ENCODE peak calls at places on chromosomes 3 and 15, in eight cellular contexts. P, J, D, I, F, Y, X and Z are unnamed samples.
A peak's percentile ranks its signal among the peaks of the same experiment; 100 is the strongest.

GRCh38 chr15:67104453-67104852 is 39.1 kb downstream of the SMAD3 start:
- DNase-seq in P (no peak), J (no peak), D (no peak), I (no peak), F (no peak), Y (no peak), X (no peak), Z (no peak)

GRCh38 chr15:68644088-68644904 is 65.5 kb downstream of the CORO2B start:
- DNase-seq in P (peak; percentile 71), J (no peak), D (no peak), I (no peak), F (peak; percentile 55), Y (no peak), X (no peak), Z (peak; percentile 26)

GRCh38 chr3:18841422-18842343 is 306.6 kb upstream of the KCNH8 start:
- DNase-seq in P (no peak), J (no peak), D (no peak), I (no peak), F (no peak), Y (no peak), X (no peak), Z (no peak)

GRCh38 chr3:69881756-69882428 is 117.6 kb upstream of the SAMMSON start:
- DNase-seq in P (no peak), J (no peak), D (no peak), I (no peak), F (no peak), Y (no peak), X (no peak), Z (no peak)

GRCh38 chr3:131216801-131217200 is 164.8 kb upstream of the NUDT16 start:
- DNase-seq in P (peak; percentile 36), J (no peak), D (no peak), I (no peak), F (no peak), Y (no peak), X (peak; percentile 79), Z (peak; percentile 42)

GRCh38 chr3:7630925-7631324 is 770.0 kb downstream of the GRM7 start:
- DNase-seq in P (no peak), J (peak; percentile 33), D (no peak), I (no peak), F (peak; percentile 67), Y (peak; percentile 7), X (no peak), Z (no peak)

GRCh38 chr15:43285609-43286037 is 18.9 kb upstream of the TGM5 start:
- DNase-seq in P (peak; percentile 70), J (no peak), D (peak; percentile 91), I (peak; percentile 65), F (no peak), Y (peak; percentile 39), X (peak; percentile 77), Z (peak; percentile 49)

GRCh38 chr3:70861234-70861633 is 548.8 kb upstream of the MDFIC2 start:
- DNase-seq in P (no peak), J (no peak), D (no peak), I (no peak), F (no peak), Y (no peak), X (no peak), Z (no peak)

GRCh38 chr15:24955549-24955929 is 752 bp downstream of the SNRPN start:
- DNase-seq in P (no peak), J (no peak), D (no peak), I (no peak), F (peak; percentile 65), Y (no peak), X (no peak), Z (no peak)

DNA sequence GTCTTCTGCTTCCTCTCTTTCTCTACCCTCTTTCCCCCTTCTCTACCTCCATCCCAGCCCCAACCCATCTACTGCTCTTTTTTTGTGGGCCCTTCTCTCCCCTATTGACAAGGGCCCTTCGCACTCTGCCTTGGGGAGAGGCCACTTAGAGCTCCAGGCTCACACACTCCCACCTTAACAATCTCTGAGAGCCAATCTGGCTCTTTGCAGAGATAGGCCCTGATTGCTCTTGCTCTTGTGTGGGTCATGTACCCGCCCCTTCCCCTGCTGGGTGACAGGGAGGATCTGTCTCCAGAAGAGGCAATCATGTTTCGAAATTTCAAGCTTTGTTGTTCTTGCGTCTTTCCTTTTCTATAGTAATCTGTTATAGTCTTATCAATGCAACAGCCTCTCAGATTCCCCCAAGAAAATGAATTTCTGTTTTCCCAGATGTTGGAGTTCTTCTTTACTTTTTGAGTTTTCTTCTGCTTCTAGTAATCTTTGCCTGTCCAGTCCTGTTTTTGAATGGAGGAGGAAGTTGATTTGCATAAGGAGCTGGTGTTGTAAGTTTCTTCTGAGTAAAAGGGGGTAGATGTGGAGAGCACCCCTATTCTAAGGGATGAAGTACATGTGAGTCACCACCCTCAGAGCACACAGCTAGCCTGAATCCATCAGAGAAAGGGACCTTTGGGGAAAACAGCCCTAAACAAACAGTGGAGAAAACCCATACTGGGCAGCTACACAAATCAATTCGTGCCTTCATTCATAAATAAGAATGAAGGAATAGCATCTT is 34.7 kb downstream of the ACAA1 start:
- DNase-seq in P (no peak), J (no peak), D (no peak), I (no peak), F (no peak), Y (no peak), X (peak; percentile 50), Z (no peak)
- TF ChIP-seq POLR2A in P (no peak), J (no peak), D (no peak), I (no peak), F (no peak), Y (no peak), X (no peak), Z (no peak)

GRCh38 chr3:98188553-98188952 is 22.1 kb downstream of the OR5H15 start:
- DNase-seq in P (peak; percentile 7), J (no peak), D (no peak), I (no peak), F (no peak), Y (no peak), X (peak; percentile 52), Z (no peak)

GRCh38 chr3:98182196-98182595 is 15.7 kb downstream of the OR5H15 start:
- DNase-seq in P (no peak), J (no peak), D (no peak), I (no peak), F (no peak), Y (no peak), X (no peak), Z (no peak)

GRCh38 chr3:98180311-98180710 is 13.8 kb downstream of the OR5H15 start:
- DNase-seq in P (no peak), J (no peak), D (no peak), I (no peak), F (no peak), Y (no peak), X (no peak), Z (no peak)

GRCh38 chr3:98185180-98185579 is 18.7 kb downstream of the OR5H15 start:
- DNase-seq in P (peak; percentile 2), J (no peak), D (no peak), I (no peak), F (no peak), Y (no peak), X (no peak), Z (no peak)
- TF ChIP-seq POLR2A in P (no peak), J (no peak), D (no peak), I (no peak), F (no peak), Y (no peak), X (no peak), Z (no peak)

GRCh38 chr3:58236527-58237237 is 910 bp upstream of the ABHD6 start:
- DNase-seq in P (no peak), J (peak; percentile 29), D (no peak), I (no peak), F (peak; percentile 74), Y (peak; percentile 45), X (no peak), Z (no peak)

GRCh38 chr3:58235970-58236369 is 1.6 kb upstream of the ABHD6 start:
- DNase-seq in P (no peak), J (no peak), D (no peak), I (no peak), F (no peak), Y (no peak), X (no peak), Z (no peak)

GRCh38 chr3:58238830-58239229 is 1.2 kb downstream of the ABHD6 start:
- DNase-seq in P (no peak), J (no peak), D (no peak), I (no peak), F (no peak), Y (no peak), X (no peak), Z (no peak)

GRCh38 chr3:58237940-58238681 is 519 bp downstream of the ABHD6 start:
- DNase-seq in P (no peak), J (peak; percentile 76), D (peak; percentile 44), I (peak; percentile 47), F (peak; percentile 88), Y (peak; percentile 72), X (peak; percentile 37), Z (peak; percentile 75)

GRCh38 chr3:58237238-58237939 is at the start of gene ABHD6:
- DNase-seq in P (peak; percentile 61), J (peak; percentile 81), D (peak; percentile 65), I (peak; percentile 58), F (peak; percentile 89), Y (peak; percentile 82), X (peak; percentile 74), Z (peak; percentile 75)
- TF ChIP-seq POLR2A in P (peak; percentile 24), J (peak; percentile 57), D (peak; percentile 37), I (no peak), F (peak; percentile 17), Y (no peak), X (no peak), Z (peak; percentile 34)

GRCh38 chr3:112685956-112686355 is 45.0 kb upstream of the CCDC80 start:
- DNase-seq in P (no peak), J (no peak), D (no peak), I (no peak), F (no peak), Y (no peak), X (no peak), Z (no peak)
- TF ChIP-seq POLR2A in P (no peak), J (no peak), D (no peak), I (no peak), F (no peak), Y (no peak), X (no peak), Z (no peak)

GRCh38 chr3:129448187-129448895 is 8.3 kb downstream of the IFT122 start:
- DNase-seq in P (no peak), J (no peak), D (no peak), I (no peak), F (no peak), Y (no peak), X (no peak), Z (no peak)
- TF ChIP-seq POLR2A in P (no peak), J (no peak), D (no peak), I (no peak), F (no peak), Y (no peak), X (no peak), Z (no peak)

DNA sequence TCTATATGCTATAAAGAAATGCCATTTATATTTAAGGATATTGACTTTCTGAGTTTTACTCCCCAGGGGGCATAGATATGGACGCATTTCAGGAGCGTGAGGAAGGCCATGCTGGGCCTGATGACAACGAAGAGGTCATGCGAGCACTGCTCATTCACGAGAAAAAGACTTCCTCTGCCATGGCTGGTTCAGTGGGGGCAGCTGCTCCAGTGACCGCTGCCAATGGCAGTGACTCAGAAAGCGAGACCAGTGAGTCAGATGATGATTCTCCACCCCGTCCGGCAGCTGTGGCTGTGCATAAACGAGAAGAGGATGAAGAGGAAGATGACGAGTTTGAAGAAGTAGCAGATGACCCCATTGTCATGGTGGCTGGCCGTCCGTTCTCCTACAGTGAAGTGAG is 38.4 kb downstream of the GTF2E1 start:
- DNase-seq in P (peak; percentile 48), J (no peak), D (no peak), I (no peak), F (no peak), Y (peak; percentile 32), X (no peak), Z (peak; percentile 70)
- TF ChIP-seq POLR2A in P (no peak), J (no peak), D (no peak), I (no peak), F (no peak), Y (no peak), X (no peak), Z (no peak)

GRCh38 chr3:152595975-152596832 is 238.7 kb upstream of the P2RY1 start:
- DNase-seq in P (no peak), J (peak; percentile 64), D (peak; percentile 69), I (peak; percentile 23), F (peak; percentile 72), Y (peak; percentile 66), X (peak; percentile 89), Z (no peak)
- TF ChIP-seq POLR2A in P (no peak), J (no peak), D (no peak), I (no peak), F (no peak), Y (no peak), X (no peak), Z (no peak)